ENCODE peak calls at places on chromosomes 2 and 18, in four cellular contexts. B is HepG2, D is SK-N-SH, Q is GM12878. K is an unnamed sample.

GRCh38 chr2:9003616-9004337 is at the start of gene MBOAT2:
- DNase-seq in B (no peak), D (peak; percentile 100), Q (peak; percentile 43), K (peak; percentile 75)

GRCh38 chr2:67876176-67876575 is 186.6 kb downstream of the C1D start:
- DNase-seq in D (no peak), Q (no peak), B (no peak), K (no peak)

GRCh38 chr2:240412211-240412830 is 23.1 kb upstream of the GPC1 start:
- DNase-seq in B (no peak), D (no peak), Q (no peak), K (no peak)

GRCh38 chr2:213089438-213089837 is 62.0 kb downstream of the IKZF2 start:
- DNase-seq in D (no peak), Q (no peak), B (no peak), K (no peak)

GRCh38 chr2:105827351-105828096 is 82.8 kb downstream of the NCK2 start:
- DNase-seq in B (no peak), D (no peak), Q (no peak), K (no peak)

GRCh38 chr18:74331404-74331803 is 15.8 kb downstream of the C18orf63 start:
- DNase-seq in B (peak; percentile 43), D (peak; percentile 33), Q (no peak), K (no peak)

GRCh38 chr2:165691615-165692014 is 102.4 kb downstream of the GALNT3 start:
- DNase-seq in D (no peak), B (no peak), Q (no peak), K (peak; percentile 59)

GRCh38 chr2:239275871-239276812 is 124.7 kb downstream of the HDAC4 start:
- DNase-seq in D (peak; percentile 90), B (no peak), Q (no peak), K (no peak)

GRCh38 chr18:63346471-63347183 is 20.4 kb downstream of the KDSR start:
- DNase-seq in D (no peak), B (no peak), Q (no peak), K (no peak)

GRCh38 chr2:159788218-159788617 is 9.8 kb downstream of the CD302 start:
- DNase-seq in Q (no peak), B (no peak), D (no peak), K (no peak)

GRCh38 chr2:99217929-99218501 is 37.0 kb downstream of the MRPL30 start:
- DNase-seq in D (no peak), B (no peak), Q (no peak), K (no peak)

GRCh38 chr2:30588891-30589495 is 141.9 kb downstream of the LCLAT1 start:
- DNase-seq in B (no peak), D (no peak), Q (no peak), K (no peak)

GRCh38 chr2:65464604-65465003 is 32.2 kb upstream of the SPRED2 start:
- DNase-seq in D (peak; percentile 65), Q (no peak), B (no peak), K (no peak)

GRCh38 chr2:27255660-27256059 is 7.2 kb downstream of the SLC30A3 start:
- DNase-seq in Q (no peak), D (no peak), B (no peak), K (no peak)

GRCh38 chr2:104794416-104794815 is 59.5 kb upstream of the POU3F3 start:
- DNase-seq in Q (no peak), D (no peak), B (no peak), K (no peak)

GRCh38 chr18:68449292-68449691 is 265.6 kb downstream of the TMX3 start:
- DNase-seq in Q (no peak), D (no peak), B (no peak), K (no peak)

DNA sequence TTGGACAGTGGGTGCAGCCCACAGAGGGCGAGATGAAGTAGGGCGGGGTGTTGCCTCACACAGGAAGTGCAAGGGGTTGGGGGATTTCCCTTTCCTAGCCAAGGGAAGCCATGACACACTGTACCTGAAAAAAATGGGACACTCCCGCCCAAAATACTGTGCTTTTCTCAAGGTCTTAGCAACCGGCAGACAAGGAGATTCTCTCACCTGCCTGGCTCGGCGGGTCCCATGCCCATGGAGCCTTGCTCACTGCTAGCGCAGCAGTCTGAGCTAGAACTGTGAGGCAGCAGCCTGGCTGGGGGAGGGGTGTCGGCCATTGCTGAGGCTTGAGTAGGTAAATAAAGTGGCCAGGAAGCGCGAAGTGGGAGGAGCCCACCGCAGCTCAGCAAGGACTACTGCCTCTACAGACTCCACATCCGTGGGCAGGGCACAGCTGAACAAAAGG is 244.7 kb downstream of the NBAS start:
- DNase-seq in D (no peak), Q (no peak), B (no peak), K (no peak)
- TF ChIP-seq SIN3A in D (no peak), Q (no peak), B (no peak), K (no peak)

DNA sequence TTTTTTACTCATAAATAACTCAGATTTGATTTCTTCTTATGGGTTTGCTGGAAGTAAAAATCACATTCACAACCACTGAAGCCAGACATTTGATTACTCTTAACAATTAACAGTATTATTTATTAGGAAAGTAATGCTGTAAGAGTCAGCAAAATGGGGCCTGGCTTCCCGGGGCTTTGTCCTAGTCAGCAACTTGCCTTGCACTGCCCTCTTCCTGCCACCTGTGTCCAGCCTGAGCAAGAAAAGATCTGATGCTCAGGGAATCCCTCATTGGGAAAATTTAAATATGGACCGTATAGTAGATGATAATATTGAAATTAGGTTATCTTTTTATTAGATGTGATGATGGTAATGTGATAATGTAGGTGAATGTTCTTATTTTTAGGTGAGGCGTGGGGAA is 30.8 kb upstream of the ACYP2 start:
- DNase-seq in D (no peak), Q (no peak), B (no peak), K (no peak)
- TF ChIP-seq TCF12 in D (no peak), Q (no peak), B (no peak), K (no peak)

DNA sequence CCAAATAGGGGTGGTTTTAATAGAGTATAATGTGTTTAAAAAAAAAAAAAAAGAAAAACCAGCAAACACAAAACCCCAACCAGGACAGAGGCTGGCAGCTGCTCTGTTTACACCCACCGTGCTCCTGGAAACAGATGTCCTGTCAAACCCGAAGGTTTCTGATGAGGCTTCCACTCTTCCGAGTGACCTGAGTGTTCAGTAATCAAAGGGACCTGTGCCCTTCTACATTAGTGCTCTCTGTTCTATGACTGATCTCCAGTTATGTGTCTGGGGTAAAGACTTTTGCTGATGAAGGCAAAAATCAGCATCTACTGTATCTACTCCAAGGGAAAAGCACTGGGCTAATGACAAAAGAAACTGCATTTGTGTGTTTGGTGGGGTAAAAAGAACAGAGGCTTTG is 3.5 kb upstream of the KLHL29 start:
- DNase-seq in B (no peak), D (no peak), Q (no peak), K (no peak)
- TF ChIP-seq SIN3A in B (no peak), D (no peak), Q (no peak), K (no peak)

GRCh38 chr2:10865841-10866240 is 45.9 kb upstream of the KCNF1 start:
- DNase-seq in B (no peak), Q (no peak), D (no peak), K (no peak)

GRCh38 chr2:10871978-10872377 is 39.8 kb upstream of the KCNF1 start:
- DNase-seq in Q (no peak), B (no peak), D (no peak), K (no peak)

GRCh38 chr2:10864888-10865551 is 46.7 kb upstream of the KCNF1 start:
- DNase-seq in D (no peak), Q (peak; percentile 66), B (no peak), K (no peak)

GRCh38 chr2:10868021-10868420 is 43.7 kb upstream of the KCNF1 start:
- DNase-seq in D (peak; percentile 86), B (no peak), Q (no peak), K (no peak)

GRCh38 chr2:10868465-10869314 is 43.0 kb upstream of the KCNF1 start:
- DNase-seq in D (peak; percentile 75), B (no peak), Q (no peak), K (no peak)
- TF ChIP-seq TCF12 in D (peak; percentile 72), B (no peak), Q (no peak), K (no peak)

GRCh38 chr2:174142290-174142689 is 106.0 kb downstream of the OLA1 start:
- DNase-seq in D (peak; percentile 72), B (no peak), Q (no peak), K (no peak)

DNA sequence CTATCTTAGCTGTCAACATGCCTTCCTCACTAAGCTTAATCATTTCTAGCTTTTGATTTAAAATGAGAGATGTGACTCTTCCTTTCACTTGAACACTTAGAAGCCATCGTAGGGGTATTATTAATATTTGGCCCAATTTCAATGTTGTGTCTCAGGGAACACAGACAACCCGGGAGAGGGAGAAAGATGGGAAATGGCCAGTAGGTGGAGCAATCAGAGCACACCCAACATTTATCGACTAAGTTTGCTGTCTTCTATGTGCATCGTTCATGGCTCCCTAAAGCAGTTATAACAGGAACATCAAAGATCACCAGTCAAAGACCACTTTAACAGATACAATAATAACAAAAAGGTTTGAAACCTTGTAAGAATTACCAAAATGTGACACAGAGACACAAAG is 110.2 kb downstream of the OLA1 start:
- DNase-seq in B (peak; percentile 23), D (no peak), Q (no peak), K (no peak)
- TF ChIP-seq SIN3A in B (no peak), D (no peak), Q (no peak), K (no peak)

DNA sequence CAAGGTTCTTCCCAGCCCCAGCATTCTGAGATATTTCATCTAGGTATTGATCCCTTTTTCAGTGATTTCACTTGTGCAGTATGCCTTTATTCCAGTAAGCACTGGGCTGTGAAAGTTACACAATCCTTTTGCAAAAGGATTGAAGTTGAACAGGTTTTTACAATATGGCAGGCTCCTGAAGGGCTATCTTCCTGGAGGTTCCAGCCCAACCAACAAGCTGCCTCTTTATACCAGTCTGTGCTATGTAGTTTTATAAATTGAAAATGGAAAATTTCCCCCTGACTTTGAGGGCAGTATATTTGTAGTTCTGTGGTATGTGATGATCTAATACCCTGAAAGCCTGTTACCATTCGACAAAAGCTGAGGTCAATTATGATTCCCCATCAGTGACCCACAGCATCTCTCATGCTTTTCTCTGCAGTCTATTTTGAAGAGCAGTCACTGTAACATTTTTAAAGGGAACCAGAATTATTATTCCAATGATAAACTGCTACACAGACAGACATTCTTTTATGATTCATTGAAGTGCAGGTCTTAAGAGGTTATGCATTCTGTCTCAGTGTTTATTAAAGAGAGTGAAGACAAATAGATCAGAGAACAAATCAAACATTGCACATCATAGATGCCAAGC is 35.2 kb upstream of the STPG4 start:
- DNase-seq in Q (no peak), D (no peak), B (no peak), K (no peak)
- TF ChIP-seq TCF12 in Q (no peak), D (peak; percentile 84), B (no peak), K (no peak)

GRCh38 chr2:149733936-149734685 is 146.5 kb upstream of the MMADHC start:
- DNase-seq in D (peak; percentile 4), Q (no peak), B (no peak), K (no peak)
- TF ChIP-seq SIN3A in D (no peak), Q (no peak), B (no peak), K (no peak)

GRCh38 chr2:111898703-111899514 is 502 bp downstream of the MERTK start:
- DNase-seq in D (no peak), Q (no peak), B (no peak), K (no peak)
- TF ChIP-seq TCF12 in D (no peak), Q (no peak), B (no peak), K (no peak)

K was measured in H1.